ENCODE peak calls at places on chromosomes 13 and 19, in five cellular contexts. R is tibial nerve, Y is adrenal gland, G is body of pancreas, B is K562. U is an unnamed sample.

GRCh38 chr13:49454388-49455015 is 10.4 kb downstream of the SETDB2 start:
- DNase-seq in R (no peak), Y (no peak), G (no peak), B (no peak), U (no peak)

GRCh38 chr19:38143847-38144246 is 80.2 kb downstream of the DPF1 start:
- DNase-seq in R (no peak), Y (no peak), G (no peak), B (no peak), U (no peak)

GRCh38 chr13:36082396-36082795 is 48.8 kb downstream of the DCLK1 start:
- DNase-seq in R (no peak), Y (no peak), G (no peak), B (no peak), U (no peak)

GRCh38 chr13:39052944-39053343 is 14.7 kb downstream of the NHLRC3 start:
- DNase-seq in R (no peak), Y (no peak), G (no peak), B (no peak), U (no peak)

GRCh38 chr19:14843587-14843986 is 5.1 kb downstream of the OR7A10 start:
- DNase-seq in R (no peak), Y (no peak), G (no peak), B (no peak), U (no peak)

GRCh38 chr19:14030997-14031718 is 404 bp upstream of the IL27RA start:
- DNase-seq in R (no peak), Y (no peak), G (no peak), B (no peak), U (no peak)

GRCh38 chr13:100594731-100595130 is 6.1 kb upstream of the GGACT start:
- DNase-seq in R (no peak), Y (peak), G (peak), B (peak), U (no peak)

GRCh38 chr19:40274585-40275544 is 10.3 kb downstream of the AKT2 start:
- DNase-seq in R (no peak), Y (no peak), G (no peak), B (peak), U (peak)

GRCh38 chr13:21686761-21687391 is 16.0 kb downstream of the FGF9 start:
- DNase-seq in R (no peak), Y (no peak), G (no peak), B (no peak), U (no peak)

GRCh38 chr13:114131581-114132418 is 623 bp downstream of the RASA3 start:
- DNase-seq in R (no peak), Y (no peak), G (no peak), B (peak), U (peak)

GRCh38 chr19:44282846-44283245 is 22.0 kb downstream of the ZNF235 start:
- DNase-seq in R (no peak), Y (no peak), G (no peak), B (no peak), U (no peak)

GRCh38 chr13:98265669-98266551 is 88.8 kb upstream of the RNF113B start:
- DNase-seq in R (peak), Y (peak), G (peak), B (no peak), U (no peak)

GRCh38 chr19:16400911-16401675 is 70.7 kb downstream of the EPS15L1 start:
- DNase-seq in R (no peak), Y (no peak), G (no peak), B (no peak), U (no peak)

GRCh38 chr13:24271611-24272451 is 37.5 kb upstream of the C1QTNF9 start:
- DNase-seq in R (no peak), Y (peak), G (peak), B (no peak), U (peak)

GRCh38 chr13:39201075-39201630 is 162.9 kb downstream of the NHLRC3 start:
- DNase-seq in R (no peak), Y (no peak), G (no peak), B (no peak), U (no peak)

GRCh38 chr19:2754659-2755447 is 15.0 kb upstream of the SLC39A3 start:
- DNase-seq in R (no peak), Y (no peak), G (no peak), B (no peak), U (no peak)

GRCh38 chr19:9474975-9475374 is 23.4 kb downstream of the ZNF560 start:
- DNase-seq in R (no peak), Y (no peak), G (no peak), B (no peak), U (no peak)

GRCh38 chr13:75196112-75196855 is 285.7 kb downstream of the TBC1D4 start:
- DNase-seq in R (no peak), Y (no peak), G (no peak), B (no peak), U (no peak)

GRCh38 chr13:26663801-26664200 is 96.8 kb downstream of the GPR12 start:
- DNase-seq in R (no peak), Y (no peak), G (no peak), B (no peak), U (no peak)

GRCh38 chr19:40348961-40349507 is 539 bp downstream of the PLD3 start:
- DNase-seq in R (no peak), Y (no peak), G (peak), B (peak), U (peak)

GRCh38 chr19:37855098-37855497 is 51.3 kb downstream of the WDR87 start:
- DNase-seq in R (no peak), Y (no peak), G (peak), B (no peak), U (peak)

GRCh38 chr19:38842439-38843174 is 7.2 kb downstream of the HNRNPL start:
- DNase-seq in R (no peak), Y (no peak), G (peak), B (no peak), U (no peak)

GRCh38 chr19:51337861-51338562 is 3.9 kb downstream of the VSIG10L start:
- DNase-seq in R (no peak), Y (no peak), G (no peak), B (no peak), U (no peak)

GRCh38 chr19:40466219-40467006 is at the start of gene SPTBN4:
- DNase-seq in R (peak), Y (peak), G (peak), B (no peak), U (no peak)

GRCh38 chr13:111920932-111921705 is 145.8 kb upstream of the SOX1 start:
- DNase-seq in R (no peak), Y (no peak), G (no peak), B (no peak), U (no peak)

GRCh38 chr13:97659602-97660001 is 225.6 kb downstream of the RAP2A start:
- DNase-seq in R (no peak), Y (peak), G (no peak), B (no peak), U (no peak)

GRCh38 chr13:22061371-22061805 is 390.5 kb downstream of the FGF9 start:
- DNase-seq in R (no peak), Y (no peak), G (no peak), B (no peak), U (no peak)

GRCh38 chr13:50353651-50354415 is 338.6 kb downstream of the KCNRG start:
- DNase-seq in R (no peak), Y (no peak), G (no peak), B (no peak), U (no peak)

GRCh38 chr13:106573855-106574254 is 5.9 kb upstream of the ARGLU1 start:
- DNase-seq in R (peak), Y (peak), G (peak), B (no peak), U (no peak)

GRCh38 chr19:32351807-32352630 is 6.6 kb downstream of the ZNF507 start:
- DNase-seq in R (no peak), Y (no peak), G (no peak), B (no peak), U (no peak)

GRCh38 chr19:41861098-41861768 is 1.2 kb downstream of the RPS19 start:
- DNase-seq in R (no peak), Y (no peak), G (no peak), B (no peak), U (peak)

GRCh38 chr19:41864374-41864773 is 4.3 kb downstream of the RPS19 start:
- DNase-seq in R (no peak), Y (no peak), G (no peak), B (no peak), U (no peak)

GRCh38 chr19:41861846-41862245 is 1.8 kb downstream of the RPS19 start:
- DNase-seq in R (no peak), Y (no peak), G (no peak), B (no peak), U (no peak)

GRCh38 chr19:41862445-41862986 is 2.5 kb downstream of the RPS19 start:
- DNase-seq in R (no peak), Y (no peak), G (no peak), B (no peak), U (no peak)

DNA sequence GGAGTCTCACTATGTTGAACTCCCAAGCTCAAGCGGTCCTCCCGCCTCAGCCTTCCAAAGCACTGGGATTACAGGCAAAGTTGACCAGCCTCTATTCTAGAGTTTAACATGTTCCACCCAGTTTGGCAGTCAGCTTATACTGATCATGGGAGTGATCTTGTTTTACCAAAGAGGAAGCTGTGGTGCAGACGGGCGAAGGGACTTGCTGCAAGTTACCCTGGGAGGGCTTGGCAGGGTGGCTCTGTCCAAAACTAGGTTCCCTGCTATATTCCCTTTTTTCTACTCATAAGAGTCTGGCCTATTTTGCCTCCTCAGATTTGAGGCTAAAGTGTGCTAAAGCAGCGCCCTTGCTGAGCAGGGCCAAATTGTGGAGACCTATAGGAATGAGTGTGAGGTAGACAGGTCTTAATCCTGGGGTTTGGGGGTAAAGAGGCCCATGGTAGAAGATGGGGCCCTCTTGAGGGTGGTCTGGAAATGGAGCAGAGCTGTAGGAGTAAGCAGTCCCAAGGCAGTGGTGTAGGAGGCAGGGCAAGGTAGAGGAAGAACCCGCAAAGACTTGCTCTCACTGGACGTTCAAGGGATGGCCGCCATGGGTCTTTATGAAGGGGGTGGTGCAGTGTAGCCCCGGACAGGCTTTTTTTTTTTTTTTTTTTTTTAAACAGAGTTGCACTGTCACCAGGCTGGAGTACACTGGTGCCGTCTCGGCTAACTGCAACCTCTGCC is 3.3 kb downstream of the RPS19 start:
- DNase-seq in R (no peak), Y (no peak), G (no peak), B (no peak), U (no peak)
- TF ChIP-seq POLR2A in R (no peak), Y (no peak), G (no peak), B (peak), U (no peak)

DNA sequence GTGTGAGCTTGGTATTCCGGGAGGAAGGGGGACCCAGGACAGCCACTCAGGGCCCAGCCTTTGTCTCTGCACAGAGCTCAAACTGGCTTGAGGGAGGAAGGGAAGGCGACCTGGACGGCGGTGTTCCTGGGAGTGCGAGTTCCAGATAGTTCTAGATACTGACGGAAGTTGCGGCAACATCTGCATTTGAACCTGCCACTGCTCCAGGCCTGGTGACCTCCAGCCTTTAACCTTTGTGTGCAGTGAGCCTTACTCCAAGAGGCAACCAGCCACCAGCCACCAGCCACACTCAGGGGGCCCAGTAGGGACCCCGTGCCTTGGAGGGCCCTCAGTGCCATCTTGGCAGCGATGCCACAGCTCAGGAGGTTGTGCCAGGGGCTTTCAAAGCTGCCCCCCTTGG is 15.5 kb upstream of the ZBTB7A start:
- DNase-seq in R (no peak), Y (no peak), G (no peak), B (no peak), U (no peak)
- TF ChIP-seq POLR2A in R (no peak), Y (no peak), G (no peak), B (no peak), U (no peak)

GRCh38 chr13:19067767-19068166 is 113.9 kb downstream of the TUBA3C start:
- DNase-seq in R (no peak), Y (no peak), G (no peak), B (no peak), U (no peak)
- TF ChIP-seq POLR2A in R (no peak), Y (no peak), G (no peak), B (no peak), U (no peak)

GRCh38 chr13:110283661-110284516 is 23.1 kb downstream of the COL4A1 start:
- DNase-seq in R (no peak), Y (no peak), G (no peak), B (no peak), U (no peak)
- TF ChIP-seq POLR2A in R (no peak), Y (no peak), G (no peak), B (no peak), U (no peak)